ENCODE peak calls at places on chromosomes 1 and 21, in ten cellular contexts. P, A, O, S, E, H, D, X, J and G are unnamed samples.

GRCh38 chr1:151905070-151905442 is 4.3 kb downstream of the THEM4 start:
- DNase-seq in P (no peak), A (no peak), O (no peak), S (no peak), E (no peak), H (no peak), D (no peak), X (no peak), J (no peak), G (no peak)

GRCh38 chr21:18716578-18717138 is 313.1 kb upstream of the TMPRSS15 start:
- DNase-seq in P (no peak), A (no peak), O (no peak), S (no peak), E (no peak), H (no peak), D (no peak), X (no peak), J (no peak), G (peak; percentile 0)

GRCh38 chr21:42706765-42707164 is 53.3 kb downstream of the PDE9A start:
- DNase-seq in P (no peak), A (no peak), O (no peak), S (no peak), E (no peak), H (no peak), D (no peak), X (no peak), J (no peak), G (no peak)

GRCh38 chr1:183753464-183753891 is 51.4 kb upstream of the RGL1 start:
- DNase-seq in P (no peak), A (no peak), O (no peak), S (no peak), E (no peak), H (no peak), D (no peak), X (no peak), J (no peak), G (no peak)

GRCh38 chr1:244010599-244011211 is 40.4 kb upstream of the ZBTB18 start:
- DNase-seq in P (peak; percentile 72), A (no peak), O (no peak), S (no peak), E (no peak), H (no peak), D (no peak), X (no peak), J (peak; percentile 25), G (no peak)

GRCh38 chr1:182299728-182300581 is 91.6 kb downstream of the GLUL start:
- DNase-seq in P (peak; percentile 70), A (no peak), O (no peak), S (no peak), E (no peak), H (no peak), D (no peak), X (no peak), J (peak; percentile 52), G (peak; percentile 30)

GRCh38 chr1:75643460-75643859 is 32.5 kb upstream of the SLC44A5 start:
- DNase-seq in P (no peak), A (no peak), O (no peak), S (no peak), E (no peak), H (no peak), D (no peak), X (no peak), J (no peak), G (peak; percentile 9)

GRCh38 chr1:168288311-168289052 is 7.8 kb downstream of the TBX19 start:
- DNase-seq in P (peak; percentile 59), A (peak; percentile 83), O (no peak), S (no peak), E (no peak), H (no peak), D (no peak), X (no peak), J (peak; percentile 72), G (no peak)

GRCh38 chr1:89454845-89455521 is 69.6 kb upstream of the LRRC8B start:
- DNase-seq in P (peak; percentile 79), A (peak; percentile 28), O (peak; percentile 61), S (no peak), E (no peak), H (no peak), D (no peak), X (peak; percentile 21), J (peak; percentile 35), G (peak; percentile 64)

GRCh38 chr1:109134423-109134822 is 20.5 kb downstream of the ELAPOR1 start:
- DNase-seq in P (no peak), A (no peak), O (no peak), S (no peak), E (no peak), H (no peak), D (no peak), X (no peak), J (no peak), G (no peak)

GRCh38 chr1:152442765-152443164 is 28.7 kb upstream of the CRNN start:
- DNase-seq in P (no peak), A (peak; percentile 91), O (no peak), S (peak; percentile 30), E (no peak), H (no peak), D (no peak), X (no peak), J (peak; percentile 45), G (peak; percentile 26)

GRCh38 chr1:10687782-10688408 is 108.6 kb downstream of the CASZ1 start:
- DNase-seq in P (peak; percentile 47), A (no peak), O (no peak), S (no peak), E (no peak), H (no peak), D (peak; percentile 5), X (no peak), J (no peak), G (no peak)

GRCh38 chr21:33403786-33404571 is 766 bp downstream of the IFNGR2 start:
- DNase-seq in P (peak; percentile 85), A (no peak), O (peak; percentile 84), S (peak; percentile 29), E (peak; percentile 69), H (no peak), D (no peak), X (peak; percentile 33), J (peak; percentile 58), G (peak; percentile 84)

GRCh38 chr1:158329807-158330206 is 1.5 kb downstream of the CD1B start:
- DNase-seq in P (no peak), A (no peak), O (no peak), S (no peak), E (no peak), H (no peak), D (no peak), X (no peak), J (no peak), G (no peak)

GRCh38 chr1:226920446-226920894 is 19.6 kb upstream of the COQ8A start:
- DNase-seq in P (no peak), A (no peak), O (no peak), S (no peak), E (no peak), H (no peak), D (no peak), X (no peak), J (no peak), G (no peak)

GRCh38 chr1:226736908-226737818 is 1.9 kb downstream of the ITPKB start:
- DNase-seq in P (peak; percentile 71), A (no peak), O (peak; percentile 71), S (no peak), E (peak; percentile 70), H (no peak), D (no peak), X (peak; percentile 40), J (peak; percentile 51), G (peak; percentile 80)

GRCh38 chr1:25922633-25923567 is 16.7 kb upstream of the STMN1 start:
- DNase-seq in P (peak; percentile 52), A (no peak), O (peak; percentile 67), S (no peak), E (peak; percentile 23), H (peak; percentile 21), D (no peak), X (peak; percentile 27), J (peak; percentile 52), G (peak; percentile 61)

GRCh38 chr1:234398849-234399381 is 25.7 kb downstream of the COA6 start:
- DNase-seq in P (no peak), A (peak; percentile 34), O (no peak), S (no peak), E (peak; percentile 61), H (no peak), D (no peak), X (no peak), J (peak; percentile 74), G (peak; percentile 22)

GRCh38 chr1:155009221-155009711 is 6.7 kb downstream of the ZBTB7B start:
- DNase-seq in P (no peak), A (no peak), O (no peak), S (no peak), E (no peak), H (no peak), D (no peak), X (no peak), J (no peak), G (no peak)

GRCh38 chr1:89436856-89437255 is 73.0 kb downstream of the GBP6 start:
- DNase-seq in P (no peak), A (no peak), O (no peak), S (no peak), E (no peak), H (no peak), D (no peak), X (no peak), J (no peak), G (no peak)

GRCh38 chr1:232904131-232904530 is 46.3 kb upstream of the NTPCR start:
- DNase-seq in P (no peak), A (no peak), O (no peak), S (no peak), E (no peak), H (no peak), D (no peak), X (no peak), J (no peak), G (no peak)